ENCODE peak calls at places on chromosome 6, in four cellular contexts. S is body of pancreas, P is esophagus squamous epithelium, E is Peyer's patch. G is an unnamed sample.

GRCh38 chr6:46129634-46130505 is at the start of gene ENPP4:
- DNase-seq in P (peak; percentile 15), E (peak; percentile 95), S (peak; percentile 93), G (peak; percentile 84)

GRCh38 chr6:21593927-21594421 is 423 bp downstream of the SOX4 start:
- DNase-seq in E (peak; percentile 62), P (no peak), S (peak; percentile 40), G (no peak)

GRCh38 chr6:63496388-63496804 is 75.9 kb upstream of the LOC128125822 start:
- DNase-seq in E (peak; percentile 67), P (no peak), S (no peak), G (no peak)

GRCh38 chr6:143368426-143368825 is 82.1 kb downstream of the ADAT2 start:
- DNase-seq in P (no peak), E (no peak), S (no peak), G (peak; percentile 8)

GRCh38 chr6:114131943-114132342 is 161.0 kb upstream of the HDAC2 start:
- DNase-seq in E (no peak), S (no peak), P (no peak), G (no peak)

GRCh38 chr6:151765444-151765886 is 42.0 kb upstream of the ESR1 start:
- DNase-seq in S (peak; percentile 56), E (no peak), P (no peak), G (peak; percentile 25)

GRCh38 chr6:34025851-34026250 is 120.0 kb downstream of the GRM4 start:
- DNase-seq in S (no peak), E (no peak), P (no peak), G (no peak)

GRCh38 chr6:29887819-29888581 is 54.3 kb upstream of the HLA-A start:
- DNase-seq in E (peak; percentile 97), P (no peak), S (peak; percentile 88), G (peak; percentile 45)

GRCh38 chr6:11163932-11164331 is 52.4 kb upstream of the ERVFRD-1 start:
- DNase-seq in S (no peak), P (no peak), E (no peak), G (no peak)

GRCh38 chr6:53359088-53359842 is 10.5 kb upstream of the ELOVL5 start:
- DNase-seq in E (peak; percentile 97), S (peak; percentile 91), P (peak; percentile 66), G (peak; percentile 91)

GRCh38 chr6:684831-685636 is 7.9 kb downstream of the EXOC2 start:
- DNase-seq in S (no peak), P (no peak), E (no peak), G (peak; percentile 36)

GRCh38 chr6:170114187-170114945 is 176.5 kb downstream of the DLL1 start:
- DNase-seq in S (peak; percentile 8), P (no peak), E (peak; percentile 29), G (no peak)

GRCh38 chr6:2439632-2440031 is 194.2 kb upstream of the GMDS start:
- DNase-seq in E (no peak), S (no peak), P (no peak), G (no peak)

DNA sequence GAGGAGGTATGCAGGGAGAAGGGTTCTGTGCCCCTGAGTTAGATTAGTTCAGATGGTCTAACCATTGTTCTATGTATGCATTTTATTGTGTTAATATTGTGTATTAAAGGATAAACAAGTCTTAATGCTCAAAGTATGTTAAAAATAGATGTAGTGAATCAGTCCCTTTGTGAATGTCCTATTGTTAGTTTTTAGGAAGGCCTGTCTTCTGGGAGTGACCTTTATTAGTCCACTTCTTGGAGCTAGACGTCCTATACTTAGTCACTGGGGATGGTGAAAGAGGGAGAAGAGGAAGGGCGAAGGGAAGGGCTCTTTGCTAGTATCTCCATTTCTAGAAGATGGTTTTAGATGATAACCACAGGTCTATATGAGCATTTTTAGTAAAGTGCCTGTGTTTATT is 12.3 kb upstream of the HMGN4 start:
- DNase-seq in E (no peak), S (no peak), P (no peak), G (no peak)
- TF ChIP-seq POLR2A in E (no peak), S (no peak), P (no peak), G (no peak)

GRCh38 chr6:131063028-131063763 is at the start of gene EPB41L2:
- DNase-seq in P (peak; percentile 25), S (peak; percentile 90), E (peak; percentile 94), G (peak; percentile 44)
- TF ChIP-seq POLR2A in P (peak; percentile 85), S (peak; percentile 79), E (peak; percentile 42), G (no peak)

DNA sequence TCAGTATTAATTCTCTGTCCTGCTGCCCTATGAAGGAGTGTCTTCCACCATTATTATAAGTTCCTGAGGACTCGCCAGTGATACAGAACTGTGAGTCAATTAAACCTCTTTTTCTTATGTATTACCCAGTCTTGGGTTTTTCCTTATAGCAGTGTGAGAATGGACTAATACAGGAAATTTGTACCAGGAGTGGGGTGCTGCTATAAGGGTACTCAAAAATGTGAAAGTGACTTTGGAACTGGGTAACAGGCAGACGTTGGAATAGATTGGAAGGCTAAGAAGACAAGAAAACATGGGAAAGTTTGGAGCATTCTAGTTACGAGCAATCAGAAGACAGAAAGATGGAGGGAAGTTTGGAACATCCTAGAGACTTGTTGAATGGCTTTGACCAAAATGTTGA is 616.7 kb upstream of the EPHA7 start:
- DNase-seq in S (no peak), P (no peak), E (no peak), G (no peak)
- TF ChIP-seq POLR2A in S (no peak), P (no peak), E (no peak), G (no peak)

GRCh38 chr6:158042245-158042798 is 60.7 kb downstream of the SYNJ2 start:
- DNase-seq in S (no peak), E (no peak), P (no peak), G (no peak)
- TF ChIP-seq POLR2A in S (no peak), E (no peak), P (no peak), G (no peak)

GRCh38 chr6:168020242-168020641 is 22.8 kb downstream of the KIF25 start:
- DNase-seq in E (no peak), P (no peak), S (no peak), G (no peak)
- TF ChIP-seq POLR2A in E (no peak), P (no peak), S (no peak), G (no peak)

DNA sequence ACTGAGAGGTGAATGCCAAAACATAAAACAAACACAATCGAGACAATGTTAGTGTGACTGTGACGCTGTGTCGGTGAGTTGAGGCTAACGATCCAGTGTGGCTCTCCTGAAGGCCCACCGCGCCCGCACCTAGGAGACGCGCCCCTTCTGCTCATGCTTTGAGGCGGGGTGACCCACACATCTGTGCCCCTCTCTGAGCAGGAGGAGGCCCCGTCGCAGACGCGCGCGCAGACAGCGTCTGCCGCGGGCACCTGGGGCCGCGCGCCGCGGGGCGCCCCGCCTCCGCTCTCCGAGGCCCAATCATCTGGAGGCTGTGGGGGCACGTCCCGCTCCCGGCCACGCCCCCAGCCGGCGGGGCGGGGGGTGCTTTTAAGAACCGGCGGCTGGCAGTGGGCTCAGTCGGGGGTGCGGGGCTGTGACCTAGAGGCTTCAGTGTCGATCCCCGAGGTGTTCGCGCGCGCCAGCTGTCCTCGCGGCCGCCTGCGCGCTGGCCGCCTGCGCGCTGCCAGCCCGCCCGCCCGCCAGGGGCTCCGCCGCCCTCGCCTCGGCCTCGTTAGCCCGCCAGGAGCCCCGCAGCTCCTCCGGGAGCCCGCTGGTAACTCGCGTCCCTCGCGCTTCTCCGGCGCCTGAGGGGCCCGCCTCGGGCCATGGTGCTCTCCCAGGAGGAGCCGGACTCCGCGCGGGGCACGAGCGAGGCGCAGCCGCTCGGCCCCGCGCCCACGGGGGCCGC is at the start of gene SLC16A10:
- DNase-seq in S (peak; percentile 91), P (no peak), E (peak; percentile 81), G (peak; percentile 77)
- TF ChIP-seq POLR2A in S (peak; percentile 84), P (peak; percentile 13), E (peak; percentile 17), G (peak; percentile 23)

DNA sequence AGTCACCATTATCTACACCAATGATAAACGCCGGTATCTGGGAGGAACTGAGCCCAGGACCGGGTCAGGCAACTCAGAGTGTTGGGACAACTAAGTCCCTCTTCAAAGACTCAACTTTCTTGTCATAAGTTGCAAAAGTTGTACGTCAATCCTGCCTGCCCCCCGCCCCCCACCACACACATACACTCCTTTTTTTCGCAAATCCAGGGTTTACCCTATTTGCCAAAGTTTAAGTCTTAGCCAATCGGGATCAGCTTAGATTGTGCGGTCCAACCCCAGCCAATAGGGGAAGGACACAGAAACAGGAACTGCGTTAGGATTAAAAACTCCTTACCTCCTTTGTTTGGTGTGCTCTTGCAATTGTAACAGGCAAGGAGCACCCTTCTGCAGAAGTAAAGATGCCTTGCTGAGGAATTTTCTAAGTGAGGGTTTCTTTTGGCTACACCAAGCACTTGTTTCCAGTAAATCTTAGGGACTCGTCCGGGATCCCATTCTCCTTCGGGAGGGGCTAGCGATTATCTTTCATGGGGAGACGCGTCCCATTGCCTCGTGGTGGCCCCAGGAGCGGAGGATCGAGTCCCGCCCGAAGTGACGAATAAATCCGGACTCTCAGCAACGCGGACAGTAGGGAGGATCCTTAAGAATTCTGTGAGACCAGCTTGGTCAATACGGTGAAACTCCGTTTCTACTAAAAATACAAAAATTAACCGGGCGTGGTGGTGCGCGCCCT is 69.3 kb upstream of the PRSS16 start:
- DNase-seq in P (no peak), S (peak; percentile 49), E (peak; percentile 73), G (no peak)
- TF ChIP-seq POLR2A in P (no peak), S (peak; percentile 58), E (no peak), G (peak; percentile 83)

DNA sequence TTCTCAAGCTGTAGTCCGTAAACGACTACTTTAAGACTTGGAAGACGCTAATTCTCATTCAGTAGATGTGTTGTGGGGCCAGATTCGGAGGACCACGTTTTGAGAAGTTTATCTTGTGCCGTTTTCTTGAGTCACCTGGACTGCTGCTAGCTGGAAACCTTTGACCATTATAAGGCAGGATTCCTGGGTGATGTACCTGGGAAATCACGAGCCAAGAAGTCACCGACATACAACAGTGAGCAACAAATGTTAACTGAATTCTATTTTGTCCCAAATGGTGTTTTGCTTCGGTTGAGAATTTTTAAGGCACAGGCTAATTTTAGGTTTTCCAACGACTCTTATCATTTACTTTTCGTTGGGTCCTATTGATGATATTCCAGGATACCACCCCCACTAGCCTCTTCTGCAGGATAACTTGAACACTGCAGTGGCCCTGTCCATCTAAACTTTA is 93.3 kb upstream of the BTN3A2 start:
- DNase-seq in E (peak; percentile 61), P (no peak), S (no peak), G (no peak)
- TF ChIP-seq POLR2A in E (no peak), P (no peak), S (no peak), G (no peak)

DNA sequence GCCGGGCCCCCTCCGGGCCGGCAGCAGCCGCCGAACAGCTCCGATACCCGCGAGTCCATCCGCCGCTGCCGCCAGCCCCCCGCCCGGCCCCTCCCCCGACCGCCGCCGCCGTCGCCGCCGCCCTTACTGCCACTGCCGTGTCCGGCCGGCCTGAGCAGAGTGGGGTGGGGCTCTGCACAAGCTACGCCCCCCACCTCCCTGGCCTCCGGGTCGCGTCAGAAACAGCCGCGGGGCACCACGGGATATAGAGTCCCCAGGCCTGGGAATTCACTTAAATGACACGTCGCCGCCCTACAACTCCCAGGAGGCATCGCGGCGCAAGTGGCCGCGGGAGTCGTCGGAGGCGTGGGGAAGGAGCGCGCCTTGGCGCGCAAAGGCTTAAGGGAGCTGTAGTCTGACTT is at the start of gene GTPBP2:
- DNase-seq in E (peak; percentile 99), S (peak; percentile 99), P (peak; percentile 97), G (peak; percentile 95)
- TF ChIP-seq POLR2A in E (peak; percentile 23), S (no peak), P (no peak), G (no peak)